ENCODE peak calls at places on chromosomes 1 and 21, in five cellular contexts. Q is fibroblast of pulmonary artery; J is neural progenitor cell; P is CD4-positive, alpha-beta T cell; W is IMR-90. G is an unnamed sample.
A peak's percentile ranks its signal among the peaks of the same experiment; 100 is the strongest.

GRCh38 chr1:231663211-231663792 is 36.7 kb downstream of the DISC1 start:
- DNase-seq in J (no peak), P (no peak), W (peak; percentile 46), Q (peak; percentile 41), G (no peak)

GRCh38 chr1:236520445-236521005 is 3.3 kb upstream of the LGALS8 start:
- DNase-seq in P (no peak), J (no peak), W (no peak), Q (no peak), G (no peak)

GRCh38 chr1:1358433-1359201 is at the start of gene MXRA8:
- DNase-seq in J (peak; percentile 63), Q (peak; percentile 76), P (no peak), W (peak; percentile 82), G (peak; percentile 21)

GRCh38 chr1:84259376-84259775 is 42.1 kb upstream of the SAMD13 start:
- DNase-seq in Q (no peak), W (no peak), J (no peak), P (no peak), G (no peak)

GRCh38 chr1:21778405-21778727 is 4.6 kb downstream of the USP48 start:
- DNase-seq in J (no peak), P (no peak), W (no peak), Q (no peak), G (no peak)

GRCh38 chr1:78647238-78647637 is 2.4 kb upstream of the IFI44 start:
- DNase-seq in P (no peak), J (no peak), Q (no peak), W (no peak), G (no peak)

GRCh38 chr1:58922302-58923089 is 138.6 kb upstream of the JUN start:
- DNase-seq in Q (peak; percentile 63), W (peak; percentile 44), J (no peak), P (no peak), G (no peak)

GRCh38 chr1:2023187-2023586 is 4.0 kb downstream of the GABRD start:
- DNase-seq in W (no peak), P (no peak), Q (no peak), J (no peak), G (no peak)

GRCh38 chr1:181179980-181180964 is 91.8 kb downstream of the IER5 start:
- DNase-seq in Q (peak; percentile 76), P (peak; percentile 21), W (peak; percentile 84), J (peak; percentile 78), G (no peak)

GRCh38 chr1:246907472-246907871 is 24.3 kb downstream of the AHCTF1 start:
- DNase-seq in Q (peak; percentile 79), P (no peak), J (peak; percentile 59), W (peak; percentile 72), G (no peak)

GRCh38 chr21:46572850-46573249 is 32.0 kb downstream of the S100B start:
- DNase-seq in J (no peak), P (no peak), W (no peak), Q (no peak), G (no peak)

GRCh38 chr21:46568562-46568961 is 36.3 kb downstream of the S100B start:
- DNase-seq in Q (no peak), P (no peak), J (no peak), W (no peak), G (no peak)

GRCh38 chr21:46570119-46570518 is 34.8 kb downstream of the S100B start:
- DNase-seq in W (no peak), Q (no peak), J (no peak), P (no peak), G (no peak)

GRCh38 chr21:46569071-46569470 is 35.8 kb downstream of the S100B start:
- DNase-seq in Q (no peak), J (no peak), P (no peak), W (peak; percentile 1), G (no peak)

DNA sequence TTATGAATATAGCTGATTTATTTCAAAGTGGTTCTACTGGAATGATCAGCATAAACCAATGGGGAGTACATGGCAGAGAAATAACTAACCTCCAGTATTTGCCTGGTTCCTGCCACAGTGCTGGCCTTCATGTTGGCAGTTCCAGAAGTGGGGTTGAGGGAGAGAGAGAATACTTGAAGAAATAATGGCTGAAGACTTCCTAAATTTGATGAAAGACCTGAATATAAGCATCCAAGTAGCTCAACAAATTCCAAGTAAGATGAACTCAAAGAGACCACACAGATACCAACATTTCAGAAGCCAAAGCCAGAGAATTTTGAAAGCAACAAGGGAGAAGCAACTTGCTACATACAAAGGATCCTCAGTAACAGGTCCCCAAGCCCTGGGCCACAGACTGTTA is 34.3 kb downstream of the S100B start:
- DNase-seq in P (no peak), Q (no peak), W (no peak), J (no peak), G (no peak)
- TF ChIP-seq CTCF in P (no peak), Q (no peak), W (no peak), J (no peak), G (no peak)

GRCh38 chr1:15951341-15952153 is 24.4 kb downstream of the ZBTB17 start:
- DNase-seq in J (no peak), W (no peak), Q (no peak), P (no peak), G (no peak)
- TF ChIP-seq CTCF in J (no peak), W (no peak), Q (no peak), P (no peak), G (no peak)

GRCh38 chr1:32201011-32201855 is 838 bp downstream of the CCDC28B start:
- DNase-seq in J (peak; percentile 81), Q (peak; percentile 60), P (peak; percentile 51), W (peak; percentile 67), G (peak; percentile 38)
- TF ChIP-seq CTCF in J (peak; percentile 42), Q (no peak), P (no peak), W (peak; percentile 18), G (peak; percentile 15)

DNA sequence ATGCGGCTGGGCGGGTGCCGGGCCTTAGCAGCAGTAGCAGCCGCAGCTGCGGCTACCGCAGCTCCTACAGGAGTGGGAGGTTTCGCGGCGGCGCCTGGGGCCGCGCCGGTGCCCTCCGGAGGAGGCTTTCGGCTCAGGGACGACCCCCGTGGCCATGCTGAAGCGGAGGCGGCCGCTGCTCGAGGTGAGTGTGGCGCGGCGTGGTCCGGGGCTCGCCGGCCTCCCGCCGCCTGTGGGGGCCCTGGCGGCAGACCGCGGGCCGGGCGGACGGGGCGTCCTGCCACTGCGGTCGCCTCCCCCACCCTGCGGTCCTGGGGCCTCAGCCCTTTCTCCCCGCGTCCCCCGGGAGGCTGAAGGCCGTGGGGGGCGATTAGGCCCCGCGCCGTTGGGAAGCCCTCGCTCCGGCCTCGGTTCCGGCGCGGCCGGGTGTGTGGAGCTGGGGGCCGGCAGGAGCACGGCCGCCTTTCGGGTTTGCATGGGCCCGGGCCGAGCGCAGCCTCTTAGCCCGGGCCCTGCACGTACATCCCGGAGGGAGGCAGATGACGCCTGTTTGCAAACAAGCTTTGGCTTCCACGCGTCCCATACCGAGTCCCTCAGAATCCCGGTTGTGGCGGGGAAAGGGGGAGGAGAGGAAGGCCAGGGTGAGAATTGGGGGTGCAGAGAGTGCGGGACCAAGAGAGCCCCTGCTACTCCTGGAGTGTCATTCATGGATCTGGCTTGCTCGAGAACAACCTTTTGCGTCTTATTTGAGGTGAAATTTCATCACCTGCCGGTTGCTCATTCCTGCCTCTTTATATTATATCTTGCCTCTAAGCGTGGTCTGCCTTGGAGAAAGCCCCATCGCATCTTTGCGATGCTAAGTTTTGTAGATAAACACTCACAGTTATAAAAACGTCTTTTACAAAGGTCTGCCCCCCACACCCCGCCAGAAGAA is 598 bp downstream of the ZFYVE9 start:
- DNase-seq in W (peak; percentile 52), P (peak; percentile 8), J (peak; percentile 70), Q (peak; percentile 59), G (peak; percentile 35)
- TF ChIP-seq CTCF in W (peak; percentile 1), P (no peak), J (no peak), Q (no peak), G (peak; percentile 22)

DNA sequence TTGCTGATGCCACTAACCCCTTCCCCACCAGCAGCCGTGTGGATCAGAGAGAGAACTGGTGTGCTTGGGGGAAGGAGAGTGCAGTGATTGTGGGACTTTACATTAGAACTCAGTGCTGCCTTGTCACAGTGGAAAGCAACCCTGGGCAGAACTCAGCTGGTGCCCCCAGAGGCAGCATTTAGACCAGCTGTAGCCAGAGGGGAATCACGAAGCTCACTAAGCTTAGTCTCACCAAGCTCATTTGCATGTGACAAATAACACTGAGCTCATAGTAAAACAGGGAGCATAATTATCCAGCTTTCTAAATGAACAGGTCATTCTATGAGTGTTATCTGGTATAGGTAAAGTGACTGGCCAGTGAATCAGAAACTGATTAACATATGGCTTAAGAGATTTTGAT is 9.8 kb upstream of the SMAP2 start:
- DNase-seq in P (no peak), J (peak; percentile 42), W (no peak), Q (no peak), G (no peak)
- TF ChIP-seq CTCF in P (no peak), J (peak; percentile 22), W (no peak), Q (no peak), G (peak; percentile 15)

DNA sequence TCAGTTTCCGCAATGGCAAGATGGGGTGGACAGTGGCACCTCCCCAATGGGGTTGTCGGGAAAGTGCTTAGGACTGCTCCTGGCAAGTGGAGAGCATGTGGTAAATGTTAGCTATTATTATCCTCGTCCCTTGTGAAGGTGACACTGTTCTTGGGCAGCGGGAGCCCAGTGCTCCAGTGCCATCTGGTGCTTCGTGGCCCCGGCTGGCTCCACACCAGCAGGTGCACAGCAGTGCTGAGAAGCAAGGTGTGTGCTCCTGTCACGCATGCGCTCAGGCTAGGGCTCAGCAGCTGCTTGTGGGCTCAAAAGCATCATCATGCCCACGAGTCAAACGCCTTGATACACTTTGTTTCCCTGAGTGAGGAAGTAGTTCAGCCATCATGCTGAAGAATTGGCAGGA is 24.9 kb upstream of the KCNC4 start:
- DNase-seq in Q (no peak), P (no peak), J (no peak), W (no peak), G (no peak)
- TF ChIP-seq CTCF in Q (no peak), P (no peak), J (no peak), W (no peak), G (no peak)

GRCh38 chr21:35206141-35207125 is 157.3 kb upstream of the RUNX1 start:
- DNase-seq in Q (no peak), J (no peak), P (no peak), W (peak; percentile 32), G (no peak)

GRCh38 chr21:35203093-35204021 is 154.3 kb upstream of the RUNX1 start:
- DNase-seq in Q (peak; percentile 84), J (no peak), P (no peak), W (peak; percentile 93), G (no peak)

GRCh38 chr21:35204125-35204524 is 155.0 kb upstream of the RUNX1 start:
- DNase-seq in P (no peak), J (no peak), Q (peak; percentile 53), W (peak; percentile 46), G (no peak)

GRCh38 chr21:35207322-35207721 is 158.2 kb upstream of the RUNX1 start:
- DNase-seq in P (no peak), Q (no peak), J (no peak), W (no peak), G (no peak)

DNA sequence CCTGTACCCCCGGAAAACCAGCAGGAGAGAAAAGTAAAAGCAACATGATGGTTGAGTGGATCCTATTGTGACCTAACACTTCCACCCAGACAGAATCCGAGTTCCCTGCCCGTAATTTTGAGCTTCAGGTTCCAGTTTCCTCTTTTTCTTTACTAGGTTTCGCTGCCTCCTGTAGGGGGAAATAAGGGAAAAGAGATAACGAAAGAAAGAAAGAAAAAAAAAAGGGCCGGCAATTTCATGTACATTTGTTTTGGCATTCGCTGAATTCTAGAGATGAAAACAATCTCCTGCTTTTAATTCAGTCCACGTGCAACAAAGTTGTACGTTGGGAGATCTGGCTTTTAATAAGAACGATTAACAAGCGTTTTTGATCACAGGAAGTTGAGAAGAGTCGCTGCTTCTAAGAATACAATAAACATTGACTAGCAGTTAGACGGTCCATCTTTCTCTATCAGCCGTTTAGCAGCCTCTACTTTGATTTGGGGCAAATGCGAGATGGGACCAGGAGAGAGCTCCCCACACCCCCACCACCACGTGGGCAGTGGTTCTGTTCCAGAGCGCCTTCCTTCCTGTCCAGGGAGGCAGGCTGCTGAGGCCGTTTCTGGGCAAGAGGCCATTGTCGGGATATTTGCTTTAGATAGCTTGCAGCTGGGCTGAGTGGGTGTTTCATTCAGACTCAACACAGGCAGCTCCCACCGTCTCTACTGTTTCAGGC is 155.9 kb upstream of the RUNX1 start:
- DNase-seq in Q (peak; percentile 98), P (no peak), W (peak; percentile 98), J (no peak), G (no peak)
- TF ChIP-seq CTCF in Q (peak; percentile 24), P (no peak), W (peak; percentile 44), J (no peak), G (no peak)